ENCODE peak calls at places on chromosomes 6 and 20, in four cellular contexts. U is K562, Y is uterus, L is OCI-LY7. I is an unnamed sample. For H3K9me3, the result is how much of the 10 kb centered on the place peaks cover.

GRCh38 chr20:12049125-12049524 is 131.4 kb downstream of the BTBD3 start:
- DNase-seq in U (no peak), Y (no peak), L (no peak), I (no peak)

GRCh38 chr20:41178495-41178894 is 41.2 kb downstream of the PLCG1 start:
- DNase-seq in U (no peak), Y (no peak), L (no peak), I (no peak)

GRCh38 chr6:99341862-99342455 is 7.5 kb downstream of the FAXC start:
- DNase-seq in U (no peak), Y (no peak), L (no peak), I (no peak)

GRCh38 chr6:21123485-21124436 is 469.8 kb upstream of the SOX4 start:
- DNase-seq in U (peak), Y (no peak), L (no peak), I (no peak)

GRCh38 chr6:30770592-30770991 is 26.2 kb upstream of the IER3 start:
- DNase-seq in U (no peak), Y (no peak), L (no peak), I (no peak)

GRCh38 chr6:33993091-33993490 is 152.8 kb downstream of the GRM4 start:
- DNase-seq in U (no peak), Y (peak), L (no peak), I (no peak)

GRCh38 chr20:46137816-46138215 is 19.7 kb downstream of the CD40 start:
- DNase-seq in U (no peak), Y (no peak), L (no peak), I (no peak)

GRCh38 chr20:63657260-63657936 is 714 bp upstream of the RTEL1 start:
- DNase-seq in U (peak), Y (no peak), L (no peak), I (no peak)

GRCh38 chr6:27332692-27333641 is 20.9 kb upstream of the POM121L2 start:
- DNase-seq in U (peak), Y (peak), L (no peak), I (no peak)

GRCh38 chr20:23568320-23569011 is at the start of gene CST9L:
- DNase-seq in U (no peak), Y (no peak), L (no peak), I (no peak)

GRCh38 chr20:59404749-59405148 is 104.3 kb downstream of the EDN3 start:
- DNase-seq in U (no peak), Y (no peak), L (no peak), I (no peak)

GRCh38 chr6:134373282-134373922 is 55.5 kb upstream of the SGK1 start:
- DNase-seq in U (peak), Y (peak), L (peak), I (no peak)

DNA sequence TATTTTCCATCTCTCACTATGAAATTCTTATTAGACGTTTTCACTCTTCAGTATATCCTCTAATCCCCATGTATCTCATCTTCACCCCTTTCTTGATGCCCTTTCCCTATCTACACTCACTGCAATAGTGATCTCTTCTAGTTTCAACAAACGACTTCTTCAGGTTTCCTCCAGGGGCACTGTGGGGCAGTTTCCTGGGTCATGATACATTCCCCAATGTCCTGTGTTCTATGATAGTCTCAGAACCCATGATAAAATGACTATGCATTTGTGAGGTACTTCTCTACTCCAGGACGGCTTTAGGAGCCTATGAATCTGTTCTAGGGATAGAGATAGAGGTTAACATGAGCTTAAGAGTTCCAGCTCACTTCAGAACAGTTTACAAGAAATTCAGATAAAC is 183.3 kb downstream of the FOXC1 start:
- DNase-seq in U (peak), Y (no peak), L (peak), I (no peak)
- TF ChIP-seq CTCF in U (peak), Y (no peak), L (peak), I (no peak)

GRCh38 chr20:60752741-60753420 is 499.2 kb upstream of the CDH4 start:
- DNase-seq in U (no peak), Y (no peak), L (no peak), I (no peak)
- H3K9me3 ChIP-seq in U (under half), Y (under half), L (under half), I (under half)

DNA sequence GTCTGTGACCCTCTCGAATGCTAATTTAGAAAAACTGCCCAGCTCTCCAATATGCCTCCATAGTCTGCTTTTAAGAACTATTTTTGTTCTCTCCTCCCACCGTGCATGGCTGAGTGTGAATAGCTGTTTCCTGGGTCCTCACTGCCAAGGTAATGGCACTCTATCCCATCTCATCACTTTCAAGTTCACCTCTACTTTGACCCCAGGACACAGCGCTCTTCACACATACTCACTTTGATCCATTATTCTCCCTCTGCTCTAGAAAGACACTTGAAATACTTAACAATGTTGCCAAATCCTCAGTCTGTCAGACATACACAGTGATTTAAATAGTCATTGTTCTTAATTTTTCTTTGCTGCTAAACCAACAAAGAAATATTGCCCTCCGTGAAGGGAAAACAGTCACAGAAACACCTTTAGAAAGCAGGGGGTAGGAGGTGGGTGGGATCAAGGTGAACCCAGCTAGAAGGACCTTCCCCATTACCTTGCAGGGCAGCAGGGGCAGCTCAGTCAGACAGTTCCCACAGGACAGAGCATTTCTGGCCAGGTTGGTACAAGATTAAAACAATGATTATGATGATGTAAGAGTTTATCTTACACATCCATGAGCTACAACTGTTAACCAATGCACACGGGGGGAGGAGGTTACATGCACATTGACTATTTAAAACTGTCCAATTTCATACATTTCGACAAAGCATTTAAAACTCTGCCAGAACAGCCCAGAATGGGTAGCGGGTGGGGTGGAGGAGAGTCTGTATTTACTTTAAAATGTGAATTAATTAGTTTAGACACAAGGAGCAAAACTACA is 2.4 kb downstream of the SLC22A23 start:
- DNase-seq in U (no peak), Y (no peak), L (no peak), I (no peak)
- H3K4me3 ChIP-seq in U (peak), Y (no peak), L (no peak), I (no peak)

GRCh38 chr6:145368075-145368474 is 367.2 kb downstream of the EPM2A start:
- DNase-seq in U (no peak), Y (no peak), L (no peak), I (no peak)

GRCh38 chr6:145374566-145374965 is 360.8 kb downstream of the EPM2A start:
- DNase-seq in U (no peak), Y (no peak), L (no peak), I (no peak)

GRCh38 chr6:145372671-145373123 is 362.6 kb downstream of the EPM2A start:
- DNase-seq in U (no peak), Y (no peak), L (peak), I (no peak)

GRCh38 chr6:145370559-145370958 is 364.8 kb downstream of the EPM2A start:
- DNase-seq in U (no peak), Y (no peak), L (no peak), I (no peak)

DNA sequence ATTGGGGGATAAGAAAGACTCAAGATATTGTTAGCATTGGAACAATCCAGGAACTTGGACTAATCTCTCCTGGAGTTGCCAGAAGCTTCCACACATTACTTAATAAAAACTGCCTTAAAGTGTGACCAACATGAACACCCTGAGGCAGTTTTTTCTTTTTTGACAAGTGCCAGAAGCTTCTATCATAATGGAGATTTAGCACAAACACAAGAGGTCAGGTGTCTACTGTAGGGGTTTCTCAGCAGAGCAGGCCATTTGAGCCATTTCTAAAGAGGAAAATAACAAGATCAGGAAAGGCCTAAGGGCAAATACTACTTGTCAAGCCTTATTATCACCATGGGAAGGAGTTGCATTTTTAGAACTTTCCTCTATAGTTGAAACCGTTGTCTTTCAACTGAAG is 361.5 kb downstream of the EPM2A start:
- DNase-seq in U (no peak), Y (no peak), L (no peak), I (no peak)
- TF ChIP-seq CTCF in U (no peak), Y (no peak), L (no peak), I (no peak)